ENCODE peak calls at places on chromosomes 1 and 21, in four cellular contexts. D is K562; V is CD8-positive, alpha-beta memory T cell; U is fibroblast of lung. S is an unnamed sample.

GRCh38 chr1:32241011-32241763 is 5.8 kb upstream of the FAM167B start:
- DNase-seq in D (peak; percentile 64), V (no peak), U (peak; percentile 58), S (peak; percentile 88)

GRCh38 chr1:163273766-163274441 is 47.9 kb upstream of the NUF2 start:
- DNase-seq in D (no peak), V (no peak), U (no peak), S (peak; percentile 27)

GRCh38 chr1:41662061-41662655 is 177.7 kb upstream of the EDN2 start:
- DNase-seq in D (no peak), V (peak; percentile 70), U (peak; percentile 83), S (peak; percentile 79)

GRCh38 chr21:27561116-27561515 is 594.2 kb upstream of the ADAMTS5 start:
- DNase-seq in D (no peak), V (no peak), U (no peak), S (no peak)

GRCh38 chr21:26011292-26011940 is 159.2 kb downstream of the APP start:
- DNase-seq in D (no peak), V (no peak), U (no peak), S (peak; percentile 26)

GRCh38 chr1:12518956-12519707 is 98.9 kb downstream of the DHRS3 start:
- DNase-seq in D (no peak), V (no peak), U (peak; percentile 86), S (peak; percentile 60)

GRCh38 chr1:214078950-214079349 is 91.2 kb downstream of the PROX1 start:
- DNase-seq in D (no peak), V (no peak), U (no peak), S (no peak)

GRCh38 chr1:2307206-2307605 is 79.1 kb downstream of the SKI start:
- DNase-seq in D (no peak), V (no peak), U (no peak), S (no peak)

GRCh38 chr1:60825593-60825992 is 256.8 kb upstream of the NFIA start:
- DNase-seq in D (no peak), V (no peak), U (no peak), S (no peak)

GRCh38 chr1:19762175-19762779 is 37.4 kb downstream of the TMCO4 start:
- DNase-seq in D (peak; percentile 50), V (no peak), U (peak; percentile 32), S (peak; percentile 83)

DNA sequence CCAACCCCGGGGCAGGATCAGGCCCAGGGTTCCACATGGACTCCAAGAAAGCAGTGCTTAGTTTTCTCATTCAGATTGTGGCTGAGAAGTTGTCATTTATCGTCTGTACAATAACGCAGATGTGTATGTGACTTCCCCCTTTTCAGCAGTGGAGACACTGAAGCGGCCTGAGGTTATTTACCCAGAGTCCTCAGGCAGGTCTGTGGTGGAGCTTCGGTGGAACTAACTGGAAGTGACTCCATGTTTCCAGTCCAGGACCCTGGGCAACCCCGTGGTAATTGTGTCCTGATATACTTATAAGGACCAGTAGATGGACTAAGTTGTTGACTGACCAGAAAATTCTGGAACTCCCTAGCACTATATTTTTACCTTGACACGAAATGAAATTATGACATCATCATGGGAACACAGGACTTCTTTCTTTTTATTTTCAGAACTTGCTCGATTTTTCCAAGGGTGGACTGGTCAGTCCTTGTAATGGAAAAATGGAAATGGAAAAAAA is 1.0 kb upstream of the IER5 start:
- DNase-seq in D (peak; percentile 78), V (no peak), U (no peak), S (peak; percentile 38)
- H3K27me3 ChIP-seq in D (no peaks in the 10 kb centered on the region), V (no peaks in the 10 kb centered on the region), U (no peaks in the 10 kb centered on the region), S (no peaks in the 10 kb centered on the region)

DNA sequence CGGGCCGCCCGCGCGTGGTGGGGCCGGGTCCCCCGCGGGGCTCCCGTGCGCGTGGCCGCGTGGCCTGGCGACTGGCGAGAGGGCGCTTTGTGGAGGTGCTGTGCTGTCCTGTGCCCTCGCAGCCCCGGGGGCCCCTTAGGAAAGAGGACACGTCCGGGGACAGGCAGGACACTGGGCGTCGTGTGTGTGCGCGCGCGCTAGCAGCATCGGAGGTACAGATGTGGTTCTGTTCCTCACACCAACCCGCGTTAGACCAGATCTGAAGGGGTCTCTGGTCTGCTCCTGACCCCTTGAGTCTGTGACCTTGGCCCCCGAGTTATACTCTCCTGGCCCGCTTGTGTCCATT is 489 bp downstream of the ACTN2 start:
- DNase-seq in D (peak; percentile 10), V (no peak), U (no peak), S (peak; percentile 51)
- H3K27ac ChIP-seq in D (no peak overlapping the region), V (no peak overlapping the region), U (no peak overlapping the region), S (peak overlapping the region; percentile 39)

GRCh38 chr1:21021311-21021710 is 155.4 kb downstream of the EIF4G3 start:
- DNase-seq in D (no peak), V (no peak), U (no peak), S (no peak)

GRCh38 chr1:21020151-21020550 is 156.5 kb downstream of the EIF4G3 start:
- DNase-seq in D (no peak), V (no peak), U (no peak), S (no peak)

GRCh38 chr1:21022279-21023040 is 154.2 kb downstream of the EIF4G3 start:
- DNase-seq in D (peak; percentile 96), V (no peak), U (peak; percentile 99), S (peak; percentile 92)

GRCh38 chr1:21013510-21013909 is 163.2 kb downstream of the EIF4G3 start:
- DNase-seq in D (no peak), V (no peak), U (no peak), S (no peak)

GRCh38 chr1:21018673-21019072 is 158.0 kb downstream of the EIF4G3 start:
- DNase-seq in D (no peak), V (no peak), U (no peak), S (no peak)
- H3K9me3 ChIP-seq in D (no peaks in the 10 kb centered on the region), V (no peaks in the 10 kb centered on the region), U (no peaks in the 10 kb centered on the region), S (peaks cover 4% of the 10 kb centered on the region)

GRCh38 chr1:201330541-201330940 is 46.9 kb downstream of the TNNT2 start:
- DNase-seq in D (no peak), V (no peak), U (no peak), S (no peak)

GRCh38 chr1:201332021-201332420 is 45.5 kb downstream of the TNNT2 start:
- DNase-seq in D (no peak), V (no peak), U (no peak), S (no peak)

GRCh38 chr1:201334325-201335173 is 42.9 kb downstream of the TNNT2 start:
- DNase-seq in D (no peak), V (no peak), U (no peak), S (peak; percentile 60)

GRCh38 chr1:201331166-201331565 is 46.3 kb downstream of the TNNT2 start:
- DNase-seq in D (no peak), V (no peak), U (no peak), S (no peak)

GRCh38 chr1:201332616-201333335 is 44.7 kb downstream of the TNNT2 start:
- DNase-seq in D (no peak), V (no peak), U (no peak), S (no peak)
- H3K27me3 ChIP-seq in D (peaks cover 67% of the 10 kb centered on the region), V (no peaks in the 10 kb centered on the region), U (peaks cover 15% of the 10 kb centered on the region), S (no peaks in the 10 kb centered on the region)

DNA sequence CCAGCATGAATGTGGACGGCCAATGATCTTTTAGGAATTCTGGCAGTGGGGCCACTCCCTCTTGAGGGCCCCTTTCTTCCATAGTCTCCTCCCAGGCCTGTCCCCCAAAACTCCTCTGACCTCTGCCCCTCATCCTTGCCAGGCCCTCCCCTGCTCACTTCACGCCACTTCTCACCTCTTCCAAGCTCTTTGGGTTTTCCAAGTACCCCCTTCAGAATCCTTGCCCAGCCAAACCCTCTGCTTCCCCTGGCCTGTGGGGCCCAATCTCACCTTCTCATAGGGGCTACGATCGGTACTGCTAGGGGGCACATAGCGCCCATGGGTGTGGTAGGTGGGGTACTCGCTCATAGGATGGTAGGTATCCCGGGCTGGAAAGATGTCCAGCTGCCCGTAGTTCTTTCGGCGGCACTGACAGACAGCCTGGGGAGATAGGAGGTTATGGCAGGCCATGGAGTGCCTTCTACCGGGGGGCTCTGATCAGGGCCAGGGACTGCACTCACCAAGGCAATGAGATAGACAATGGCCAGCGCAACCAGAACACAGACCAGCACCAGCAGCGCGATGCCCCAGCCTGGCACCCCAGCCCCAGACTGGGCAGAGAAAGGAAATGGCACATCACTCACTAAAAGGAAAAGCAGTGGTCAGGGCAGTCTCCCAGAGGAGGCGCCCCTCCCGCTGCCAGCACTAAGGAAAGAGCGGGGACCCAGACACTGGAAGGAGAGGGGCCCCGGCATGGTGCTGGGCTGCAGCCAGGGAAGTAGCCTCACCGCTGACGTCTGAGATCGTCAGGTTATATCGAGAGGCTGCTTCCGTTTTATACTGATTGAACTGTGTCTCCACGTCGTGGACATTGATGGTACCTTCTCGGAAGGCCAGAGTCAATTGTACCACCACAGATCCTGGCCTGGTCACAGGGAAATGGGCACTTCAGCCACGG is 13.6 kb downstream of the TRIM46 start:
- DNase-seq in D (no peak), V (no peak), U (no peak), S (no peak)
- H3K27ac ChIP-seq in D (no peak overlapping the region), V (no peak overlapping the region), U (no peak overlapping the region), S (no peak overlapping the region)

DNA sequence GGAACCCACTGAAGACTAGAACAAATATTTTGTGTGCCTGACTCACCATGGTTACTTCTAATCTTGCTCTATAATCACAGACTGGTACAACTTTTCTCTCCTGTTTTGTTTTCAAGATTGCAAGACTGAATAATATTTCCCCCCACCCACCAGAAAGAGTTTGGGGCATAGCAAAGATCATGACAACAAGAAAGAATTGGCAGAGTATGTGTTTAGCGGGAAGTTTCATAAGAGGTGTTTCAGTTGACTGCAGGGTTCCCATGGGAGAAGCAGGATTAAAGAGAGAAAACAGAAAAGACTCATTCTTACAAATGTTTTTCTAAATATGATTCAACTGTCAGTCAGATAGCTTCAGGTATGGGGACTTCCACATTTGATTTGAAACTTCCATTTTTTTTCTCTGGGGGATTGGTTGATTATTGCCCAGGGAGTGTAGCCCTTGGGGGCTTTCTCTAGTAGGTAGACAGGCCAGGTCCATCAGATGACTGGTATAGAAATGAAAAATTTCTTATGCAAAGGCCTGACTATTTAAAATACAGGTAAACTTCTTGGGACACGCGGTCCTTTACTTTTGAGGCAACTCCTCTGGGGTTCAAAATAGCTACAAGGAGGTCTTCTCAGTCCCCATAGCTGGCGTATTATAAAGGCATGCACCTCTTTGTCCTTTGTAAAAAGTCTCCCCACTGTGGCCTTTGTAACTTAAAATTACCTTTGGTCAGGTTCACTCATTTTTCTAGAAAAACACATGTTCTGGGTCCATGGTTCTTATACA is 13.9 kb downstream of the OR14I1 start:
- DNase-seq in D (no peak), V (no peak), U (no peak), S (no peak)
- H3K9me3 ChIP-seq in D (no peaks in the 10 kb centered on the region), V (no peaks in the 10 kb centered on the region), U (no peaks in the 10 kb centered on the region), S (no peaks in the 10 kb centered on the region)